ENCODE peak calls at places on chromosomes 6 and 20, in nine cellular contexts. K is iPS DF 6.9, O is heart left ventricle, S is AG10803, U is bronchial epithelial cell, A is heart right ventricle, G is AG04449, Y is SK-N-SH, M is GM12865. W is an unnamed sample.

GRCh38 chr20:38961530-38962043 is 557 bp upstream of the DHX35 start:
- DNase-seq in K (no peak), O (no peak), S (no peak), U (no peak), A (no peak), G (no peak), Y (no peak), M (peak; percentile 42), W (no peak)

GRCh38 chr6:38566295-38566694 is 73.4 kb downstream of the BTBD9 start:
- DNase-seq in K (no peak), O (no peak), S (no peak), U (no peak), A (no peak), G (no peak), Y (no peak), M (no peak), W (no peak)

GRCh38 chr20:41091926-41092325 is 45.4 kb upstream of the PLCG1 start:
- DNase-seq in K (no peak), O (no peak), S (no peak), U (no peak), A (no peak), G (no peak), Y (no peak), M (no peak), W (no peak)

GRCh38 chr6:61675734-61676133 is 610.3 kb downstream of the KHDRBS2 start:
- DNase-seq in K (no peak), O (no peak), S (no peak), U (no peak), A (no peak), G (no peak), Y (no peak), M (no peak), W (no peak)

GRCh38 chr6:89944826-89945407 is 50.6 kb downstream of the GJA10 start:
- DNase-seq in K (no peak), O (no peak), S (peak; percentile 8), U (peak; percentile 38), A (no peak), G (no peak), Y (no peak), M (peak; percentile 12), W (no peak)

GRCh38 chr20:33392016-33392415 is 9.3 kb downstream of the CDK5RAP1 start:
- DNase-seq in K (no peak), O (no peak), S (peak; percentile 97), U (no peak), A (no peak), G (peak; percentile 87), Y (no peak), M (no peak), W (peak; percentile 73)

GRCh38 chr20:24118781-24119175 is 130.2 kb upstream of the GGTLC1 start:
- DNase-seq in K (no peak), O (no peak), S (peak; percentile 25), U (peak; percentile 54), A (no peak), G (no peak), Y (peak; percentile 34), M (no peak), W (no peak)

GRCh38 chr20:258963-259362 is 1.4 kb downstream of the DEFB132 start:
- DNase-seq in K (no peak), O (no peak), S (peak; percentile 21), U (peak; percentile 30), A (no peak), G (no peak), Y (no peak), M (peak; percentile 37), W (no peak)

GRCh38 chr20:64069614-64070243 is 6.7 kb downstream of the TCEA2 start:
- DNase-seq in K (no peak), O (no peak), S (no peak), U (no peak), A (no peak), G (no peak), Y (peak; percentile 89), M (no peak), W (no peak)

GRCh38 chr20:50460608-50461268 is 49.4 kb upstream of the PTPN1 start:
- DNase-seq in K (peak; percentile 61), O (peak; percentile 90), S (peak; percentile 76), U (peak; percentile 64), A (peak; percentile 90), G (no peak), Y (peak; percentile 92), M (peak; percentile 77), W (peak; percentile 64)

GRCh38 chr6:117740605-117741004 is 65.3 kb downstream of the NUS1 start:
- DNase-seq in K (no peak), O (no peak), S (no peak), U (no peak), A (no peak), G (no peak), Y (no peak), M (no peak), W (no peak)

GRCh38 chr6:16285467-16286150 is 47.2 kb downstream of the GMPR start:
- DNase-seq in K (no peak), O (no peak), S (no peak), U (no peak), A (no peak), G (no peak), Y (no peak), M (no peak), W (no peak)

GRCh38 chr6:14664112-14664592 is 546.6 kb downstream of the CD83 start:
- DNase-seq in K (no peak), O (no peak), S (no peak), U (no peak), A (no peak), G (no peak), Y (peak; percentile 20), M (peak; percentile 53), W (no peak)

GRCh38 chr20:31781945-31782344 is 37.2 kb upstream of the MYLK2 start:
- DNase-seq in K (no peak), O (no peak), S (no peak), U (no peak), A (no peak), G (no peak), Y (no peak), M (no peak), W (no peak)

GRCh38 chr20:20832715-20833114 is 120.3 kb upstream of the RALGAPA2 start:
- DNase-seq in K (no peak), O (no peak), S (no peak), U (no peak), A (no peak), G (no peak), Y (no peak), M (no peak), W (no peak)

GRCh38 chr6:154352898-154353585 is 3.6 kb downstream of the IPCEF1 start:
- DNase-seq in K (no peak), O (no peak), S (no peak), U (no peak), A (no peak), G (no peak), Y (no peak), M (peak; percentile 83), W (no peak)

GRCh38 chr20:52372169-52372568 is 180.6 kb upstream of the ZFP64 start:
- DNase-seq in K (no peak), O (no peak), S (peak; percentile 22), U (no peak), A (no peak), G (no peak), Y (no peak), M (no peak), W (no peak)

DNA sequence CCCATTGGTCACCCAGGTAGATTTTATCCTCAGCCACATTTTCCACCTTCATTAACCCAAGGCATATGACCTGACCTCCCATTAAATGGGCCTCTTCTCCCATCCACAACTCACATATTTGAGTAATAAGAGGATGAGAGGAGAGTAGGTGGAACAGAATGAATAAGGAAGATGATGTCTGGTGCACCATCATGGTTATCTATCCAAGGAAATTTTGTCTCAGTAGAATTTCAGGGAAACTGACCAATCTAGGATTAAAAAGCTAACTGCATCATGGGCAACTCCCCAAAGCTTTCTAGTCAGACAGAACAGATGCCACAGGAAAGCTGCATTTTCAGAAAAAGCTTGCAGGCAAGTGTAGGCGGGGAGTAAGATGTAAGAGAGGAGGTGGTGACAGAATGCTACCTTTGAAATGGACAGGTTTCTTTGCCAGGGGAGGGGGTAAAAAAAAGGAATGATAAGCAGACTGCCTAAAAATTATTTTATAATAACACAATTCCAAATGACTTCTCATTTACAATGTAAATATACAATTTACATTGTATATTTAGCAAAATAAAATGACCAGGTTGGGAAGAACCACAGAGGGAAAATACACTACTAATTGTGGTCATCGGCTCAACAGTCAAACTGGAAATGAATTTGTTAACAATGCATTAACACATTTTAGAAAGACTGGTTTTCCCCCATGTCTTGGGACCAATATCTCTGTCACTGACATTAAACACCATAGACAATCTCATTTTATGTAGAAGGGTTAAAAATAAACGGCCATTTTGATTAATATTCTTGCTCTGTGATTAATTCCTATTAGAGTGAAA is 15.2 kb downstream of the NHSL1 start:
- DNase-seq in K (no peak), O (no peak), S (no peak), U (no peak), A (no peak), G (no peak), Y (no peak), M (peak; percentile 15), W (no peak)
- H3K4me3 ChIP-seq in K (no peak overlapping the region), O (no peak overlapping the region), S (no peak overlapping the region), U (no peak overlapping the region), A (no peak overlapping the region), G (no peak overlapping the region), Y (no peak overlapping the region), M (no peak overlapping the region), W (no peak overlapping the region)

DNA sequence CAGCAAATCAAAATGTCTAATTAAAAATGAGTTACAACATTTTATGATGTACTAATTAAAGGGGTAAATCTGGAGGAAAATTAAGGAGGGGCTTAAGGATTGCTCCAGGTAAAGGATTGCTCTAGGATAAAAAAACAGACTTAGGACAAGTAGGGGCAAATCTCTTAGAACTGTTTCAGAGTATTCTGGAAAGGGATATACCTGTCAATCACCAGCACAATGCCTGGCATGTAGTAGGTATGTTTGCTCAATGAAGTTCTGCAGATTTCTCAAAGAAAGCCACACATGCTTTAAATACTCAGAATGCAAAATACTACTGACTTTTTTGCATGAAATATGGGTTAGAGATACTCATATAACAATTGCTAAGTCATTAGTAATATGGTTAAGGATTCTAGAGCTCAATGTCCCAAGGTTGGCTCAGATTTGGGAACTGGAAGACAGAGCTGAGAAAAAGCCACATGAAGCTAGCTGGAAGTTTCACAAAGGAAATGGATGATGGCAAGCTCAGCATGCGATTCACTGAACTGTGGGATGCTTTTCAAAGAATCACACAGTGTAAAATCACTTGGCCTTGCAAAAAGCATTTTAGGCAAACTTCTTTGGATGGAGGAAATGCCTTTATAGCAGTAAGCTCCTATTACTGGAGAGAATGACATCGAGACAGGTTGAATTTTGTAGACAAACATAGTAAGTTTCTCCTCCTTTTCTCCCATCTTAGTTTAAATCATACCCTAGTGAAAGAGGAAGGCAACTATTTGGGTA is 72.8 kb downstream of the MAP3K5 start:
- DNase-seq in K (no peak), O (no peak), S (peak; percentile 44), U (peak; percentile 55), A (no peak), G (no peak), Y (no peak), M (peak; percentile 90), W (no peak)
- H3K4me3 ChIP-seq in K (no peak overlapping the region), O (peak overlapping the region; percentile 19), S (no peak overlapping the region), U (no peak overlapping the region), A (no peak overlapping the region), G (no peak overlapping the region), Y (no peak overlapping the region), M (peak overlapping the region; percentile 37), W (no peak overlapping the region)

GRCh38 chr6:7255918-7256317 is 57.1 kb downstream of the SSR1 start:
- DNase-seq in K (no peak), O (no peak), S (no peak), U (no peak), A (no peak), G (no peak), Y (no peak), M (no peak), W (no peak)
- H3K4me3 ChIP-seq in K (no peak overlapping the region), O (no peak overlapping the region), S (no peak overlapping the region), U (no peak overlapping the region), A (no peak overlapping the region), G (no peak overlapping the region), Y (no peak overlapping the region), M (no peak overlapping the region), W (no peak overlapping the region)

GRCh38 chr6:28161410-28162079 is 19.9 kb downstream of the ZKSCAN8 start:
- DNase-seq in K (peak; percentile 68), O (peak; percentile 76), S (peak; percentile 61), U (peak; percentile 52), A (peak; percentile 79), G (no peak), Y (peak; percentile 87), M (peak; percentile 8), W (no peak)
- H3K4me3 ChIP-seq in K (peak overlapping the region; percentile 85), O (peak overlapping the region; percentile 63), S (peak overlapping the region; percentile 69), U (peak overlapping the region; percentile 63), A (peak overlapping the region; percentile 47), G (peak overlapping the region; percentile 69), Y (peak overlapping the region; percentile 61), M (no peak overlapping the region), W (peak overlapping the region; percentile 34)